ENCODE peak calls at places on chromosomes 4 and X, in seven cellular contexts. K, X, D, W, A, P and B are unnamed samples.

GRCh38 chr4:80017125-80017854 is 55.7 kb downstream of the ANTXR2 start:
- DNase-seq in K (peak; percentile 14), A (no peak), W (no peak), X (peak; percentile 83), D (peak; percentile 89), P (no peak), B (peak; percentile 88)

GRCh38 chr4:132101526-132101925 is 1047.6 kb upstream of the PCDH10 start:
- DNase-seq in P (no peak), D (peak; percentile 21), K (no peak), A (no peak), W (no peak), X (no peak), B (peak; percentile 41)

GRCh38 chr4:1583051-1583785 is 100.9 kb downstream of the FAM53A start:
- DNase-seq in A (no peak), D (no peak), K (no peak), P (no peak), W (no peak), X (no peak), B (no peak)

GRCh38 chrX:22575161-22575845 is 302.6 kb downstream of the CBLL2 start:
- DNase-seq in P (no peak), X (peak; percentile 76), A (no peak), K (no peak), D (peak; percentile 37), W (no peak), B (peak; percentile 40)

GRCh38 chrX:41695464-41695863 is 6.7 kb downstream of the GPR34 start:
- DNase-seq in K (peak; percentile 27), X (peak; percentile 39), D (no peak), P (no peak), A (no peak), W (no peak), B (peak; percentile 7)

GRCh38 chr4:155854597-155855226 is 11.4 kb downstream of the ASIC5 start:
- DNase-seq in K (no peak), W (no peak), D (peak; percentile 25), P (no peak), A (no peak), X (peak; percentile 65), B (peak; percentile 55)

GRCh38 chrX:3609800-3610199 is 103.6 kb downstream of the PRKX start:
- DNase-seq in K (no peak), P (no peak), D (peak; percentile 65), W (no peak), X (peak; percentile 84), A (no peak), B (peak; percentile 89)

GRCh38 chr4:181939199-181939945 is 303.8 kb upstream of the TENM3 start:
- DNase-seq in D (no peak), P (no peak), X (peak; percentile 7), A (no peak), K (no peak), W (no peak), B (peak; percentile 12)

GRCh38 chrX:150688911-150689451 is 4.2 kb upstream of the MTMR1 start:
- DNase-seq in W (no peak), P (no peak), A (no peak), K (no peak), X (peak; percentile 86), D (peak; percentile 94), B (peak; percentile 95)

GRCh38 chr4:56480691-56481090 is 13.3 kb downstream of the SRP72 start:
- DNase-seq in K (no peak), P (no peak), D (no peak), W (no peak), A (no peak), X (no peak), B (no peak)

GRCh38 chr4:15106417-15106816 is 104.1 kb downstream of the CPEB2 start:
- DNase-seq in W (no peak), P (no peak), K (no peak), A (no peak), X (peak; percentile 4), D (peak; percentile 32), B (no peak)

GRCh38 chr4:2832309-2832980 is 11.2 kb upstream of the ADD1 start:
- DNase-seq in P (no peak), A (no peak), K (no peak), D (no peak), W (no peak), X (no peak), B (no peak)

GRCh38 chr4:39085891-39086290 is 23.9 kb downstream of the KLHL5 start:
- DNase-seq in X (peak; percentile 85), K (no peak), A (no peak), P (no peak), W (no peak), D (peak; percentile 92), B (peak; percentile 85)

GRCh38 chr4:147182041-147182440 is 236.4 kb upstream of the TTC29 start:
- DNase-seq in A (no peak), W (no peak), K (no peak), P (no peak), X (no peak), D (peak; percentile 57), B (peak; percentile 53)

GRCh38 chr4:78150465-78150864 is 93.3 kb downstream of the FRAS1 start:
- DNase-seq in K (no peak), D (no peak), X (no peak), W (no peak), A (no peak), P (no peak), B (peak; percentile 34)

GRCh38 chrX:130086414-130087207 is 23.7 kb downstream of the ELF4 start:
- DNase-seq in P (no peak), D (no peak), K (peak; percentile 76), X (no peak), A (peak; percentile 63), W (no peak), B (no peak)

GRCh38 chr4:36841583-36842326 is 402.8 kb upstream of the NWD2 start:
- DNase-seq in W (no peak), K (no peak), A (no peak), P (no peak), X (no peak), D (no peak), B (no peak)

GRCh38 chrX:78092296-78092695 is 11.8 kb upstream of the PGK1 start:
- DNase-seq in K (no peak), X (peak; percentile 24), A (no peak), W (no peak), P (no peak), D (peak; percentile 64), B (peak; percentile 52)